ENCODE peak calls at places on chromosome 21, in ten cellular contexts. T is EH, A is progenitor cell of endocrine pancreas, U is NCI-H1436, G is COLO829, O is lower lobe of right lung, B is pancreas, X is fibroblast of mammary gland, D is endothelial cell, N is T-helper 1 cell. F is an unnamed sample.

GRCh38 chr21:14306143-14306907 is 76.6 kb downstream of the HSPA13 start:
- DNase-seq in T (peak), A (no peak), U (no peak), G (no peak), O (no peak), B (no peak), X (peak), D (no peak), N (no peak), F (no peak)

GRCh38 chr21:29125979-29126378 is 4.5 kb upstream of the MAP3K7CL start:
- DNase-seq in T (no peak), A (no peak), U (no peak), G (no peak), O (no peak), B (no peak), X (no peak), D (no peak), N (no peak), F (no peak)

GRCh38 chr21:42373181-42373907 is 7.0 kb upstream of the TFF1 start:
- DNase-seq in T (no peak), A (no peak), U (no peak), G (no peak), O (no peak), B (no peak), X (no peak), D (no peak), N (no peak), F (no peak)

GRCh38 chr21:28142692-28143091 is 850.0 kb downstream of the LTN1 start:
- DNase-seq in T (peak), A (no peak), U (no peak), G (no peak), O (no peak), B (no peak), X (peak), D (no peak), N (no peak), F (no peak)

GRCh38 chr21:33063907-33064622 is 5.9 kb upstream of the OLIG1 start:
- DNase-seq in T (no peak), A (no peak), U (no peak), G (no peak), O (no peak), B (no peak), X (no peak), D (peak), N (no peak), F (no peak)

GRCh38 chr21:38159355-38159754 is 97.4 kb upstream of the KCNJ15 start:
- DNase-seq in T (peak), A (peak), U (peak), G (peak), O (peak), B (peak), X (peak), D (peak), N (peak), F (peak)

GRCh38 chr21:25487046-25487594 is 120.2 kb downstream of the MRPL39 start:
- DNase-seq in T (no peak), A (no peak), U (no peak), G (peak), O (no peak), B (no peak), X (peak), D (no peak), N (no peak), F (no peak)

GRCh38 chr21:16195476-16195875 is 465.7 kb downstream of the USP25 start:
- DNase-seq in T (peak), A (no peak), U (no peak), G (no peak), O (no peak), B (no peak), X (peak), D (no peak), N (no peak), F (no peak)

GRCh38 chr21:33019885-33020557 is 5.7 kb upstream of the OLIG2 start:
- DNase-seq in T (no peak), A (no peak), U (no peak), G (no peak), O (no peak), B (no peak), X (no peak), D (no peak), N (no peak), F (no peak)

GRCh38 chr21:29436143-29436542 is 137.4 kb downstream of the BACH1 start:
- DNase-seq in T (no peak), A (no peak), U (no peak), G (no peak), O (no peak), B (no peak), X (peak), D (no peak), N (peak), F (no peak)

GRCh38 chr21:39144191-39144590 is 39.1 kb downstream of the PSMG1 start:
- DNase-seq in T (no peak), A (no peak), U (no peak), G (no peak), O (no peak), B (no peak), X (peak), D (no peak), N (no peak), F (no peak)

GRCh38 chr21:45109831-45110492 is 35.6 kb downstream of the ADARB1 start:
- DNase-seq in T (peak), A (no peak), U (no peak), G (no peak), O (no peak), B (no peak), X (no peak), D (no peak), N (peak), F (no peak)

GRCh38 chr21:45583831-45584509 is 41.7 kb upstream of the SLC19A1 start:
- DNase-seq in T (no peak), A (no peak), U (no peak), G (no peak), O (peak), B (no peak), X (no peak), D (no peak), N (no peak), F (no peak)

GRCh38 chr21:45517249-45518065 is 24.8 kb downstream of the SLC19A1 start:
- DNase-seq in T (no peak), A (no peak), U (no peak), G (no peak), O (peak), B (peak), X (peak), D (no peak), N (no peak), F (no peak)

GRCh38 chr21:27586326-27586725 is 619.4 kb upstream of the ADAMTS5 start:
- DNase-seq in T (no peak), A (no peak), U (no peak), G (no peak), O (no peak), B (no peak), X (no peak), D (no peak), N (no peak), F (no peak)

GRCh38 chr21:13827201-13827600 is 217.6 kb downstream of the POTED start:
- DNase-seq in T (no peak), A (no peak), U (no peak), G (no peak), O (no peak), B (no peak), X (no peak), D (no peak), N (no peak), F (no peak)

GRCh38 chr21:25373126-25374082 is 233.9 kb downstream of the MRPL39 start:
- DNase-seq in T (peak), A (no peak), U (no peak), G (no peak), O (no peak), B (no peak), X (no peak), D (no peak), N (no peak), F (no peak)

GRCh38 chr21:33662046-33662445 is 19.7 kb downstream of the ITSN1 start:
- DNase-seq in T (no peak), A (no peak), U (no peak), G (no peak), O (no peak), B (no peak), X (no peak), D (no peak), N (no peak), F (no peak)

GRCh38 chr21:42120056-42120903 is 49.2 kb downstream of the UMODL1 start:
- DNase-seq in T (no peak), A (no peak), U (peak), G (peak), O (no peak), B (no peak), X (no peak), D (no peak), N (no peak), F (peak)

GRCh38 chr21:19547951-19548635 is 1144.5 kb upstream of the TMPRSS15 start:
- DNase-seq in T (no peak), A (no peak), U (no peak), G (no peak), O (no peak), B (no peak), X (no peak), D (no peak), N (no peak), F (no peak)

GRCh38 chr21:37119421-37120218 is 46.6 kb downstream of the TTC3 start:
- DNase-seq in T (no peak), A (no peak), U (peak), G (no peak), O (no peak), B (no peak), X (no peak), D (peak), N (no peak), F (no peak)

GRCh38 chr21:17903029-17903806 is 84.1 kb upstream of the C21orf91 start:
- DNase-seq in T (peak), A (no peak), U (peak), G (peak), O (no peak), B (no peak), X (peak), D (no peak), N (no peak), F (peak)

GRCh38 chr21:41653944-41654625 is 112.8 kb downstream of the RIPK4 start:
- DNase-seq in T (peak), A (no peak), U (no peak), G (no peak), O (no peak), B (no peak), X (peak), D (no peak), N (no peak), F (no peak)

GRCh38 chr21:43881283-43881682 is 16.3 kb downstream of the AGPAT3 start:
- DNase-seq in T (no peak), A (no peak), U (no peak), G (no peak), O (no peak), B (no peak), X (no peak), D (no peak), N (no peak), F (no peak)

GRCh38 chr21:41817228-41817627 is 50.4 kb upstream of the RIPK4 start:
- DNase-seq in T (peak), A (peak), U (peak), G (peak), O (no peak), B (peak), X (peak), D (peak), N (peak), F (peak)

F was measured in NCI-H774.